ENCODE peak calls at places on chromosomes 4 and X, in seven cellular contexts. J, V, M, N, Z, R and C are unnamed samples.

GRCh38 chrX:150363561-150364346 is 637 bp downstream of the MAMLD1 start:
- DNase-seq in J (no peak), V (peak; percentile 13), M (no peak), N (peak; percentile 61), Z (no peak), R (no peak), C (peak; percentile 58)

GRCh38 chr4:108072300-108072699 is 82.6 kb downstream of the HADH start:
- DNase-seq in J (no peak), V (no peak), M (no peak), N (no peak), Z (no peak), R (no peak), C (no peak)

GRCh38 chrX:20378291-20378920 is 111.7 kb upstream of the RPS6KA3 start:
- DNase-seq in J (no peak), V (no peak), M (no peak), N (peak; percentile 85), Z (no peak), R (no peak), C (no peak)

GRCh38 chr4:126564283-126564854 is 1068.4 kb upstream of the INTU start:
- DNase-seq in J (no peak), V (no peak), M (no peak), N (no peak), Z (no peak), R (no peak), C (no peak)

GRCh38 chr4:16043820-16044554 is 39.8 kb downstream of the PROM1 start:
- DNase-seq in J (no peak), V (no peak), M (no peak), N (no peak), Z (no peak), R (no peak), C (no peak)

GRCh38 chrX:72714471-72714916 is 388 bp upstream of the PHKA1 start:
- DNase-seq in J (peak; percentile 79), V (peak; percentile 33), M (no peak), N (peak; percentile 75), Z (peak; percentile 12), R (peak; percentile 68), C (peak; percentile 75)

GRCh38 chr4:55080174-55080865 is 45.1 kb downstream of the KDR start:
- DNase-seq in J (no peak), V (no peak), M (no peak), N (no peak), Z (no peak), R (no peak), C (no peak)

GRCh38 chrX:13235930-13236329 is 83.9 kb downstream of the ATXN3L start:
- DNase-seq in J (no peak), V (no peak), M (no peak), N (no peak), Z (no peak), R (no peak), C (no peak)

GRCh38 chr4:8200302-8200975 is 1.3 kb downstream of the SH3TC1 start:
- DNase-seq in J (no peak), V (no peak), M (peak; percentile 46), N (no peak), Z (no peak), R (peak; percentile 68), C (no peak)

GRCh38 chr4:114386637-114387233 is 211.9 kb upstream of the UGT8 start:
- DNase-seq in J (no peak), V (no peak), M (no peak), N (peak; percentile 22), Z (peak; percentile 5), R (no peak), C (no peak)

GRCh38 chr4:110959041-110959643 is 336.3 kb upstream of the PITX2 start:
- DNase-seq in J (no peak), V (no peak), M (no peak), N (peak; percentile 1), Z (peak; percentile 1), R (no peak), C (no peak)

GRCh38 chr4:109383823-109384222 is 49.8 kb upstream of the SEC24B start:
- DNase-seq in J (no peak), V (no peak), M (no peak), N (no peak), Z (no peak), R (no peak), C (no peak)

GRCh38 chrX:136450050-136450830 is 37.5 kb upstream of the BRS3 start:
- DNase-seq in J (no peak), V (no peak), M (no peak), N (peak; percentile 17), Z (no peak), R (no peak), C (no peak)

GRCh38 chr4:68434277-68434676 is 13.0 kb upstream of the TMPRSS11E start:
- DNase-seq in J (no peak), V (no peak), M (no peak), N (no peak), Z (no peak), R (no peak), C (no peak)

GRCh38 chr4:123553733-123554132 is 157.1 kb downstream of the SPRY1 start:
- DNase-seq in J (no peak), V (no peak), M (no peak), N (peak; percentile 10), Z (peak; percentile 58), R (no peak), C (no peak)

GRCh38 chr4:74287164-74287563 is 21.1 kb upstream of the EPGN start:
- DNase-seq in J (no peak), V (no peak), M (no peak), N (no peak), Z (no peak), R (no peak), C (no peak)

GRCh38 chr4:41418444-41418843 is 119.5 kb upstream of the LIMCH1 start:
- DNase-seq in J (no peak), V (no peak), M (no peak), N (no peak), Z (no peak), R (no peak), C (peak; percentile 50)

GRCh38 chr4:3042226-3042625 is 32.1 kb downstream of the HTT-AS start:
- DNase-seq in J (no peak), V (no peak), M (no peak), N (no peak), Z (no peak), R (no peak), C (no peak)
- H3K27ac ChIP-seq in J (peak overlapping the region; percentile 44), V (peak overlapping the region; percentile 75), M (no peak overlapping the region), N (no peak overlapping the region), Z (no peak overlapping the region), R (peak overlapping the region; percentile 52), C (no peak overlapping the region)

GRCh38 chrX:8289523-8289922 is 118.5 kb upstream of the VCX2 start:
- DNase-seq in J (no peak), V (no peak), M (no peak), N (no peak), Z (no peak), R (no peak), C (no peak)

GRCh38 chrX:8284131-8284530 is 113.1 kb upstream of the VCX2 start:
- DNase-seq in J (no peak), V (no peak), M (no peak), N (no peak), Z (no peak), R (no peak), C (no peak)

GRCh38 chrX:8288590-8288989 is 117.5 kb upstream of the VCX2 start:
- DNase-seq in J (no peak), V (no peak), M (no peak), N (no peak), Z (no peak), R (no peak), C (no peak)
- TF ChIP-seq EP300 in J (no peak), V (no peak), M (no peak), N (no peak), Z (no peak), R (no peak), C (no peak)

GRCh38 chr4:2418652-2419571 is at the start of gene CFAP99:
- DNase-seq in J (peak; percentile 98), V (peak; percentile 92), M (peak; percentile 95), N (peak; percentile 92), Z (peak; percentile 89), R (peak; percentile 99), C (peak; percentile 95)
- TF ChIP-seq POLR2A in J (no peak), V (no peak), M (no peak), N (no peak), Z (no peak), R (no peak), C (no peak)

DNA sequence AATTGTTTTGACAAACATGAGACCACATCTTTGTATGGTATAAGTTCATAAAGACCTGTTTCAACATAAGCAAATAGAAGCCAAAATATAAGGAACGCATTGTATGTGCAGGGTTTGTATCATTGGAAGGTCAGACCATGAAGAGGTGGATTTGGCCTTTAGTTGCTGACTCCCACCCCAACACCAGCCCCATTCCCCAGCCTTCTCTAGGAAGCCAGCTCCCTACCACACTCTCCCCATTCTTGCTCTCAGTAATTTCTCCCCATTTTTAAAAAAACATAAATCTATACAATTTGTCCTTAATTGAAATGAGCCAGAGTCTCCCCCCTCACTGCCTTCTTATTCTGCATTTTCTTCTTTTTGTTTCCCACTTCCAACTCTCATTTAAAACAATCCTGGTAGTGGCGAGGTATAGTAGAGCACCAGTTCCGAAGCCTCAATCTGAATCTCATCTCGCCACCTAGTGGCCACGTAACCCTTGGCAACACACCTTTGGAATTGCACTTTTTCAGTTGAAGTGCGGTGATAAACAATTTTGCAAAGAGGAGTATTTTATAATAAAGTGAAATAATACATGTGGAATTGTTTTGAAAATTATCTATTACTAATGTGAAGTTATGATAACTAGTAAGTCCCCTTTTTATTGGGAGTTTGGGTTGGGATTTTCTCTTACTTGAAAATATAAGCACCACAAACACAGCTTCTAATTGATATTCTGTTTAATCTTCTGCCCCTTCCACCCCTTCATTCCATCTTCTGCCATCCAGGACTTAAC is 126.6 kb downstream of the ASB9 start:
- DNase-seq in J (no peak), V (peak; percentile 13), M (peak; percentile 25), N (peak; percentile 50), Z (peak; percentile 45), R (peak; percentile 69), C (peak; percentile 38)
- H3K27ac ChIP-seq in J (no peak overlapping the region), V (no peak overlapping the region), M (no peak overlapping the region), N (no peak overlapping the region), Z (no peak overlapping the region), R (no peak overlapping the region), C (no peak overlapping the region)

DNA sequence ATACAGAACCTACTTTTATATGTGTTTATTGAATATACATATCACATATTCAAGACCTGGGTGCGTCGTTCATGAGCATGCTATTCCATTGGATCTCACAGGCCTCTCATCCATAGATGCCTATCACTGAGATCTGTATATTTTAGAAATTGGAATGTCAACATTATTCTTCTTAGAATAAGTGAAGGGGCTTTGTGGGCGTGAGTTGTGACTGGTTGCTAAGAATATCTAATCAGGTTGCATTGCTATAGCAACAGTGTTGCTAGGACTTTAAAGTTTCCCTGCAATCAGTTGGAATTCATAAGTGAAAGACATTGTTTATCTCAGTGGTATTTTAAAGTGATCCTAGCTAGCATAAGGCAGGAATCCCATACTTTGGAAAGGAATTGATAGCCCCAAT is 36.7 kb upstream of the ANK2 start:
- DNase-seq in J (no peak), V (no peak), M (no peak), N (no peak), Z (no peak), R (no peak), C (no peak)
- TF ChIP-seq EP300 in J (no peak), V (no peak), M (no peak), N (no peak), Z (no peak), R (no peak), C (no peak)

GRCh38 chrX:103585421-103586313 is at the start of gene TCEAL4:
- DNase-seq in J (peak; percentile 80), V (peak; percentile 45), M (no peak), N (peak; percentile 51), Z (no peak), R (peak; percentile 63), C (peak; percentile 74)
- TF ChIP-seq POLR2A in J (no peak), V (no peak), M (no peak), N (peak; percentile 50), Z (peak; percentile 27), R (no peak), C (peak; percentile 61)